ENCODE peak calls at places on chromosomes 16 and 17, in eight cellular contexts. R is gastrocnemius medialis, E is stomach, S is heart left ventricle, J is transverse colon, M is A549, C is vagina, G is tibial nerve. H is an unnamed sample.

GRCh38 chr17:4514206-4514605 is 15.5 kb downstream of the SPNS2 start:
- DNase-seq in R (no peak), E (peak; percentile 78), S (no peak), J (no peak), M (no peak), C (no peak), G (no peak), H (no peak)

GRCh38 chr16:83835972-83836566 is 28.3 kb downstream of the HSBP1 start:
- DNase-seq in R (no peak), E (no peak), S (no peak), J (no peak), M (peak; percentile 38), C (no peak), G (no peak), H (no peak)

GRCh38 chr16:74160759-74161158 is 135.9 kb upstream of the PSMD7 start:
- DNase-seq in R (no peak), E (no peak), S (no peak), J (no peak), M (no peak), C (no peak), G (no peak), H (no peak)

GRCh38 chr17:72587156-72587555 is 466.3 kb downstream of the SOX9 start:
- DNase-seq in R (no peak), E (no peak), S (no peak), J (no peak), M (no peak), C (no peak), G (no peak), H (no peak)

GRCh38 chr17:32283745-32284207 is 18.1 kb downstream of the RHBDL3 start:
- DNase-seq in R (no peak), E (no peak), S (no peak), J (no peak), M (no peak), C (no peak), G (no peak), H (no peak)

GRCh38 chr17:6066183-6066948 is 3.8 kb upstream of the WSCD1 start:
- DNase-seq in R (no peak), E (no peak), S (no peak), J (no peak), M (no peak), C (no peak), G (no peak), H (no peak)

GRCh38 chr17:46783031-46783593 is 35.4 kb downstream of the WNT3 start:
- DNase-seq in R (no peak), E (peak; percentile 76), S (no peak), J (peak; percentile 76), M (no peak), C (no peak), G (no peak), H (no peak)

GRCh38 chr16:85851034-85851780 is 47.8 kb upstream of the IRF8 start:
- DNase-seq in R (no peak), E (no peak), S (no peak), J (no peak), M (no peak), C (no peak), G (no peak), H (peak; percentile 69)

GRCh38 chr17:4823373-4824089 is 9.6 kb upstream of the MINK1 start:
- DNase-seq in R (no peak), E (no peak), S (no peak), J (no peak), M (no peak), C (no peak), G (no peak), H (no peak)

GRCh38 chr17:65177901-65178300 is 40.7 kb downstream of the RGS9 start:
- DNase-seq in R (no peak), E (no peak), S (no peak), J (no peak), M (no peak), C (no peak), G (no peak), H (no peak)

DNA sequence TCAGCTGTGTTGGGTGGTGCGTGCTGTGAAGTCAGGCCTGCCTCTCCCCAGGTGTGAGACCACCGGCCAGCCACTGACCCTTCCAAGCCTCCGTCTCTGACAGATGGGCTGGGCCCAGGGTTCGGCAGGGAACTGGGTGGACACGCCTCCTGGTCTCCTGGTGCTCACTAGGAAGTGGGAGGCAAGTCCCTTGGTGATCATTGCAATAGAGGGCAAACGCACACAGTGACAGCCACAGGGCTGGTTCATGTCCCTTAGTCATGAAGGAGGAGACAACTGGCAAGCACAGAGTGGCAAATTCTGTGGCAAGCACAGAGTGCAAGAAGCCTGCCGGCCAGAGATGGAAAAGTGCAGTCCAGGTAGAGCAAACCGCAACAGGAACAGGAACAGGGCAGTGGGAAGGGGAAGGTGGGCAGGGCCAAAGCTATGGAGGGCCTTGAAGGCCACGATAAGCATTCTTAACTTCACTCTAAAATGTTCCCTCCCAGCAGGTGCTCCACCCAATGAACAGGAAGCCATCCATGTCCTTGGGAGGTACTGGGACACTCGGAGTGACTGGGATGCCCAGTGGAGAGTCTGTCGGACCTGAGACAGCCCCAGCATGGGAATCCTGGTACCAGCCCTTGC is 21.9 kb downstream of the USP7 start:
- DNase-seq in R (no peak), E (no peak), S (no peak), J (no peak), M (no peak), C (no peak), G (no peak), H (no peak)
- H3K4me1 ChIP-seq in R (peaks cover 82% of the 10 kb centered on the region), E (peaks cover 99% of the 10 kb centered on the region), S (peaks cover 71% of the 10 kb centered on the region), J (peaks cover 96% of the 10 kb centered on the region), M (peaks cover 3% of the 10 kb centered on the region), C (peaks cover 89% of the 10 kb centered on the region), G (peaks cover 52% of the 10 kb centered on the region), H (peaks cover 69% of the 10 kb centered on the region)

DNA sequence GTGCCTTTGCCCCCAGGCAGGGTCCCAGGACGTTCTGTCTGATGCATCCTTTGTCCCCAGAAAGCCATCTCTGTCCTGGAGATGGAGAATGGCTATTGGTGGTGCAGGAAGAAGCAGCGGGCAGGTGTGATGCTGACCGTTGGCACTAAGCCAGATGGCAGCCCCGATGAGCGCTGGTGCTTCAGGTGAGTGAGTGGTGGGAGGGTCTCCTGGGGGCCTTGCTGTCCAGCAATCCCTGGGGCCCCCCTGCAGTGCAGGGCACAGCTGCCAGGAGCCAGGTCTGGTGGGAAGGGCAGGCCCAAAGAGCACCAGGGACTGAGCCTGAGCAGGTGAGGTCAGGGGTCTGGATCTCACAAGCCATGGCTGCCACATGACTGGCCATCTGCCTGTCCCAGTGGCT is 18.1 kb downstream of the TRPV2 start:
- DNase-seq in R (no peak), E (no peak), S (no peak), J (no peak), M (no peak), C (no peak), G (no peak), H (no peak)
- TF ChIP-seq POLR2A in R (no peak), E (no peak), S (no peak), J (no peak), M (no peak), C (no peak), G (no peak), H (no peak)

GRCh38 chr16:68740628-68741346 is 3.7 kb downstream of the CDH1 start:
- DNase-seq in R (no peak), E (no peak), S (no peak), J (no peak), M (no peak), C (no peak), G (no peak), H (no peak)
- H3K4me1 ChIP-seq in R (no peaks in the 10 kb centered on the region), E (peaks cover 74% of the 10 kb centered on the region), S (peaks cover 5% of the 10 kb centered on the region), J (peaks cover 67% of the 10 kb centered on the region), M (peaks cover 73% of the 10 kb centered on the region), C (peaks cover 30% of the 10 kb centered on the region), G (peaks cover 7% of the 10 kb centered on the region), H (peaks cover 59% of the 10 kb centered on the region)

DNA sequence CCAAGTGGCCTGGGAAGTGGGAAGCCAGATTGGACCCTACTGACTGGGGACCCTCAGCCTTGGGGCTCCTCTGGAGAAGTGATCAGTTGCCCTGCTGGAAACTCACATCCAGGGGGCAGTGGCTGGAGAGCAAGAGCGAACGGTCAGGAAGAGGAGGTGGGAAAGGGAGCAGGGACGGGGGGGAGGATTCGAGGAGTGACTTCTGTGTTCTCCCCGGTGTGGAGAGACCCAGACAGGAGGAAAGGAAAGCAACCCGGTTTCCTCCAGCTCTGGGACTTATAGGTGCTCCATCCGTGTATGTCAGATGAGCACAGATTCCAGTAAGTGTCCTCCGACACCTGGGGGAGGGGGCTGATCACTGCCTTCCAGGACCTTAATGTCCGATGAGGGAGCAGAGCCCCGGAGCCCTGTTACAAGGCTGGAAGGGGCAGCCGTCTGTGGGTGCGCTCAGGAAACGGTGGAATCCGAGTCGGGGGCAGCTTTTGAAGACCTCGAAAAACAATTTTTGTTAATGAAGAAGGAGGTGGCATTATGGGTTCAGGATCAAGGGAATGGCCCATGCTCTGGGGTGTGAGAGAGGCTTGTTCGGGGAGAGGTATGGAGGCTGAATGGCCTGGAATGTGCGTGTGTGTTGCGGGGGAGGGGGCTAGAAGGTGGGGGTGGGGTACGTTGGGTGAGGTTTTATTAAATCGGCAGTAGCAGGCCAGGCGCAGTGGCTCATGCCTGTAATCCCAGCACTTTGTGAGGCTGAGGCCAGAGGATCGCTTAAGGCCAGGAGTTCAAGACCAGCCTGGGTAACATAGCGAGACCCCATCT is 34.8 kb upstream of the NDRG4 start:
- DNase-seq in R (no peak), E (no peak), S (no peak), J (no peak), M (peak; percentile 81), C (no peak), G (no peak), H (no peak)
- TF ChIP-seq POLR2A in R (no peak), E (no peak), S (no peak), J (no peak), M (no peak), C (no peak), G (no peak), H (no peak)

GRCh38 chr16:89293276-89294143 is 76.0 kb downstream of the ZNF778 start:
- DNase-seq in R (no peak), E (peak; percentile 62), S (peak; percentile 51), J (no peak), M (no peak), C (no peak), G (no peak), H (no peak)

GRCh38 chr16:89294486-89294885 is 77.0 kb downstream of the ZNF778 start:
- DNase-seq in R (no peak), E (no peak), S (peak; percentile 57), J (no peak), M (no peak), C (no peak), G (no peak), H (no peak)

GRCh38 chr16:89297156-89297869 is 79.8 kb downstream of the ZNF778 start:
- DNase-seq in R (no peak), E (no peak), S (no peak), J (no peak), M (no peak), C (no peak), G (no peak), H (no peak)

GRCh38 chr16:89295915-89296314 is 78.4 kb downstream of the ZNF778 start:
- DNase-seq in R (no peak), E (no peak), S (peak; percentile 14), J (no peak), M (no peak), C (no peak), G (no peak), H (no peak)

GRCh38 chr16:89295071-89295900 is 77.8 kb downstream of the ZNF778 start:
- DNase-seq in R (no peak), E (no peak), S (peak; percentile 47), J (no peak), M (no peak), C (no peak), G (no peak), H (no peak)
- H3K4me1 ChIP-seq in R (peaks cover 25% of the 10 kb centered on the region), E (peaks cover 73% of the 10 kb centered on the region), S (peaks cover 36% of the 10 kb centered on the region), J (peaks cover 19% of the 10 kb centered on the region), M (peaks cover 18% of the 10 kb centered on the region), C (peaks cover 64% of the 10 kb centered on the region), G (peaks cover 19% of the 10 kb centered on the region), H (peaks cover 43% of the 10 kb centered on the region)

GRCh38 chr16:425082-425718 is at the start of gene RAB11FIP3:
- DNase-seq in R (peak; percentile 81), E (peak; percentile 80), S (peak; percentile 93), J (peak; percentile 85), M (peak; percentile 82), C (no peak), G (peak; percentile 69), H (peak; percentile 90)
- TF ChIP-seq POLR2A in R (peak; percentile 98), E (no peak), S (peak; percentile 50), J (peak; percentile 37), M (peak; percentile 79), C (no peak), G (peak; percentile 71), H (no peak)